ENCODE peak calls at places on chromosomes 12 and 14, in five cellular contexts. I is K562, Z is H1, U is A549, R is GM12878. T is an unnamed sample.

GRCh38 chr12:5242440-5242839 is 189.5 kb upstream of the NTF3 start:
- DNase-seq in I (no peak), Z (no peak), U (no peak), R (no peak), T (no peak)

GRCh38 chr12:59393506-59393905 is 202.3 kb upstream of the SLC16A7 start:
- DNase-seq in I (no peak), Z (no peak), U (no peak), R (no peak), T (no peak)

GRCh38 chr14:47044841-47045240 is 393.3 kb upstream of the RPL10L start:
- DNase-seq in I (no peak), Z (peak; percentile 48), U (no peak), R (no peak), T (no peak)

GRCh38 chr12:3055712-3056467 is 21.3 kb upstream of the TSPAN9 start:
- DNase-seq in I (no peak), Z (no peak), U (no peak), R (no peak), T (peak; percentile 80)

GRCh38 chr14:31268216-31268615 is 60.6 kb upstream of the HECTD1 start:
- DNase-seq in I (no peak), Z (no peak), U (no peak), R (no peak), T (no peak)

GRCh38 chr14:51701956-51702355 is 50.2 kb downstream of the FRMD6 start:
- DNase-seq in I (no peak), Z (no peak), U (no peak), R (no peak), T (peak; percentile 76)

GRCh38 chr12:123479442-123480180 is 21.7 kb downstream of the SNRNP35 start:
- DNase-seq in I (no peak), Z (no peak), U (no peak), R (no peak), T (no peak)

GRCh38 chr12:27233814-27234213 is 10.3 kb upstream of the STK38L start:
- DNase-seq in I (no peak), Z (no peak), U (no peak), R (no peak), T (peak; percentile 26)

GRCh38 chr12:123267991-123268843 is 3.4 kb downstream of the CDK2AP1 start:
- DNase-seq in I (no peak), Z (no peak), U (no peak), R (no peak), T (no peak)

GRCh38 chr14:52263190-52263589 is 4.3 kb upstream of the PTGDR start:
- DNase-seq in I (no peak), Z (no peak), U (no peak), R (no peak), T (no peak)

GRCh38 chr12:45890276-45890675 is 100.1 kb downstream of the SCAF11 start:
- DNase-seq in I (no peak), Z (no peak), U (no peak), R (no peak), T (no peak)

GRCh38 chr12:31536672-31537071 is 54.3 kb downstream of the DENND5B start:
- DNase-seq in I (no peak), Z (no peak), U (no peak), R (no peak), T (no peak)

GRCh38 chr14:67517083-67517482 is 16.0 kb upstream of the PLEKHH1 start:
- DNase-seq in I (no peak), Z (peak; percentile 53), U (no peak), R (no peak), T (no peak)

GRCh38 chr12:86959766-86960458 is 703.7 kb upstream of the MGAT4C start:
- DNase-seq in I (no peak), Z (no peak), U (no peak), R (no peak), T (no peak)

GRCh38 chr14:94406910-94407309 is 18.5 kb upstream of the SERPINA1 start:
- DNase-seq in I (no peak), Z (no peak), U (no peak), R (no peak), T (no peak)

GRCh38 chr14:101705733-101706508 is 55.6 kb upstream of the PPP2R5C start:
- DNase-seq in I (no peak), Z (peak; percentile 66), U (no peak), R (no peak), T (no peak)

GRCh38 chr14:49770212-49770817 is 2.4 kb downstream of the KLHDC2 start:
- DNase-seq in I (peak; percentile 19), Z (no peak), U (no peak), R (no peak), T (peak; percentile 97)

GRCh38 chr12:103742349-103742784 is 98.7 kb downstream of the NT5DC3 start:
- DNase-seq in I (no peak), Z (no peak), U (no peak), R (no peak), T (no peak)

DNA sequence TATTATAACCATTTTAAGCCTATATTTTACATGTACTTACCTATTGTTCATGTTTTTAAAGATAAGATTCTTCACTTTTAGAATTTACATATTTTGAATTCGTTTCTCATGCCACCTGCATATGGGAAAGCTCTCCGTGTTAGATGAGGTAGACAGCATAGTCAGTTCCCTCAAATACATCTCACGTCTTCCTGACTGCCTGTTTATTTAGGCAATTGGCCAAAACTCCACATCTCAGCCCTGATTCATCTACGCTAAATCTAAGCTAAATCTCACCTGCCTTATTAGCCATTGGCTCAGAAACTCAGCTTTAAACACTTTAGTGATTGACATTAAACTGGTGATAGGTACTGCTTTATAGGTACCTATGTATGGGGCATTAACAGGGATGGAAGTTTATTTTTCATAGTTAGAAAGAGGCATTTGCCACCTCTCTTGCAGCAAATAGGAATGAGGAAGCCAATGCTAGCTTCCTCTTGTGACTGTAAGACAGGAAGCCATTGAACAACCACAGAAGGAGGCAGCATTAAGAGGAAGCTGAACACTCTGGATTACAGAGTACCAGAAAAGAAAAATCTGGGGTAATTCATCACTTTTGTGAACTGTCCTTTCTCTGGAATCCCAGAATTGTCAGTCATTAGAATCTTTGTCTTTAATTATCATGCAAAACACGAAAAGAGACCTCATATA is 111.9 kb downstream of the LRFN5 start:
- DNase-seq in I (no peak), Z (no peak), U (no peak), R (no peak), T (no peak)
- TF ChIP-seq HDAC2 in I (no peak), Z (no peak), U (no peak), R (no peak), T (no peak)

GRCh38 chr12:114274131-114274530 is 131.8 kb downstream of the TBX5 start:
- DNase-seq in I (no peak), Z (no peak), U (no peak), R (no peak), T (no peak)
- TF ChIP-seq HDAC2 in I (no peak), Z (no peak), U (no peak), R (no peak), T (no peak)

GRCh38 chr14:28759056-28759657 is 7.4 kb upstream of the FOXG1 start:
- DNase-seq in I (no peak), Z (peak; percentile 64), U (no peak), R (no peak), T (no peak)

GRCh38 chr14:28761438-28762289 is 4.9 kb upstream of the FOXG1 start:
- DNase-seq in I (no peak), Z (no peak), U (no peak), R (no peak), T (no peak)

GRCh38 chr14:28760431-28760996 is 6.1 kb upstream of the FOXG1 start:
- DNase-seq in I (no peak), Z (no peak), U (no peak), R (no peak), T (no peak)

GRCh38 chr14:28758253-28758915 is 8.2 kb upstream of the FOXG1 start:
- DNase-seq in I (no peak), Z (no peak), U (no peak), R (no peak), T (no peak)

DNA sequence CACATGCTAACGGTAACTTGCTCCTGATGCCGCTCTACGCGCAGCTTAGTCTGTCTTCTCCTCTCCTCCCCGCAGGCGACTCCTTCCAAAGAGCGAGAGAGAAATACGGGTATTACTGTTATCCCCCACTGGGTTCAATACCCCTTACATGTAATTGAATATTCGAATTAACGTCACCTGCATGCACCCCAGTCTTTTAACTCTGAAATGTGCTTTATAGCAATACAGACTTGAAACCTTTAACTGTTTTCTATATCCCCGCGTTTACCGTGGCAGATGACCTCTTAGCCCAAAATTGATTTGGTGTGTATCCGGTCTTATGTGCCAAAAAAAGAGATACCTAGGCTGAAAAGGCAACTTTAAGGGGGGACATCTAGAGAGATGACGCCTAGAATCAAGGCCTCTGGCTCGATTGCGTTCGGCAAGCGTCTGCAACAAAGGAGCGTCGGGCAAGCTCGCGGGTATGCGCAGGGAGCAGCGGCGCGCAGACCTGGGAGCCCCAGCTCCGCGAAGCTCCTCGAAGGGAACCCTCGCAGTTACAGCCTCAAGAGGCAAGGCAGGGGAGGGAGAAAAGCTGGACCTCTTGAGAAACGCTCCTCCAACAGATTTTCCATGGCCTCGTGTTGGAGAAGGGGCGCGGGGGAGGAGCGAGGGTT is 6.8 kb upstream of the FOXG1 start:
- DNase-seq in I (no peak), Z (peak; percentile 56), U (no peak), R (no peak), T (no peak)
- TF ChIP-seq HDAC2 in I (no peak), Z (no peak), U (no peak), R (no peak), T (no peak)

GRCh38 chr12:28415755-28416154 is 225.5 kb downstream of the CCDC91 start:
- DNase-seq in I (peak; percentile 10), Z (no peak), U (no peak), R (no peak), T (no peak)
- TF ChIP-seq HDAC2 in I (no peak), Z (no peak), U (no peak), R (no peak), T (no peak)

GRCh38 chr12:64995831-64996230 is 125.3 kb downstream of the WIF1 start:
- DNase-seq in I (no peak), Z (no peak), U (no peak), R (no peak), T (no peak)

GRCh38 chr12:64992641-64993040 is 128.5 kb downstream of the WIF1 start:
- DNase-seq in I (no peak), Z (no peak), U (no peak), R (no peak), T (no peak)

GRCh38 chr12:64990991-64991570 is 130.0 kb downstream of the WIF1 start:
- DNase-seq in I (no peak), Z (no peak), U (no peak), R (no peak), T (no peak)
- TF ChIP-seq HDAC2 in I (no peak), Z (no peak), U (no peak), R (no peak), T (no peak)

GRCh38 chr14:103502877-103503276 is 19.8 kb downstream of the CKB start:
- DNase-seq in I (no peak), Z (no peak), U (no peak), R (no peak), T (no peak)

GRCh38 chr14:103499709-103500108 is 22.9 kb downstream of the CKB start:
- DNase-seq in I (no peak), Z (no peak), U (no peak), R (no peak), T (no peak)

GRCh38 chr14:103500148-103500990 is 22.3 kb downstream of the CKB start:
- DNase-seq in I (peak; percentile 85), Z (peak; percentile 92), U (no peak), R (no peak), T (peak; percentile 72)

GRCh38 chr14:103501921-103502669 is 20.5 kb downstream of the CKB start:
- DNase-seq in I (no peak), Z (no peak), U (no peak), R (no peak), T (no peak)

GRCh38 chr14:103501041-103501870 is 21.4 kb downstream of the CKB start:
- DNase-seq in I (no peak), Z (no peak), U (no peak), R (no peak), T (no peak)
- TF ChIP-seq HDAC2 in I (no peak), Z (no peak), U (no peak), R (no peak), T (no peak)

T was measured in HepG2.